ENCODE peak calls at places on chromosomes 16 and 17, in five cellular contexts. Q is activated T-cell treated with anti-CD3 and anti-CD28 coated beads, Interleukin-2, amount 50 U/mL, for 72 hours; K is fibroblast of the aortic adventitia; W is adrenal gland; H is kidney glomerular epithelial cell. M is an unnamed sample.

GRCh38 chr16:11977206-11978041 is 890 bp downstream of the SNX29 start:
- DNase-seq in K (peak), W (peak), H (peak), Q (no peak), M (peak)

GRCh38 chr16:81437860-81438259 is 6.7 kb upstream of the CMIP start:
- DNase-seq in H (no peak), K (no peak), Q (no peak), W (no peak), M (no peak)

GRCh38 chr16:85046957-85047866 is 19.6 kb downstream of the KIAA0513 start:
- DNase-seq in Q (no peak), H (no peak), K (no peak), W (no peak), M (no peak)

GRCh38 chr16:10565167-10565566 is 15.2 kb downstream of the EMP2 start:
- DNase-seq in H (no peak), W (peak), K (peak), Q (no peak), M (no peak)

GRCh38 chr17:31319253-31319661 is 2.2 kb downstream of the EVI2A start:
- DNase-seq in H (no peak), Q (no peak), W (no peak), K (no peak), M (no peak)

GRCh38 chr17:36849871-36850348 is 87.4 kb upstream of the LHX1 start:
- DNase-seq in Q (peak), W (no peak), K (peak), H (peak), M (no peak)

GRCh38 chr17:62656446-62656845 is 29.0 kb downstream of the MRC2 start:
- DNase-seq in Q (no peak), H (no peak), K (no peak), W (no peak), M (no peak)

GRCh38 chr17:2405247-2405926 is 4.5 kb upstream of the MNT start:
- DNase-seq in W (no peak), Q (no peak), K (peak), H (peak), M (no peak)

GRCh38 chr16:66476328-66477027 is 49.4 kb downstream of the BEAN1 start:
- DNase-seq in H (no peak), K (no peak), Q (peak), W (no peak), M (no peak)